ENCODE peak calls at places on chromosomes 6 and 20, in eight cellular contexts. F is IMR-90, D is A549, B is prostate gland, A is HCT116, I is sigmoid colon, S is esophagus muscularis mucosa, L is tibial nerve. M is an unnamed sample.

GRCh38 chr6:144768676-144769599 is 483.8 kb downstream of the UTRN start:
- DNase-seq in S (no peak), B (no peak), I (no peak), D (no peak), F (no peak), L (no peak), A (no peak), M (no peak)

GRCh38 chr6:141467041-141467440 is 665.7 kb upstream of the GJE1 start:
- DNase-seq in B (no peak), A (no peak), L (no peak), I (no peak), D (no peak), S (no peak), F (no peak), M (no peak)

GRCh38 chr6:131951576-131952230 is 531 bp upstream of the CCN2 start:
- DNase-seq in L (no peak), S (no peak), B (no peak), F (no peak), I (no peak), D (no peak), A (no peak), M (no peak)

GRCh38 chr6:109441069-109441816 is 719 bp downstream of the SMPD2 start:
- DNase-seq in D (peak; percentile 15), A (no peak), F (peak; percentile 47), L (no peak), I (peak; percentile 76), B (peak; percentile 41), S (no peak), M (peak; percentile 91)

GRCh38 chr6:3355358-3356055 is 96.8 kb downstream of the PSMG4 start:
- DNase-seq in A (no peak), D (peak; percentile 13), B (no peak), I (peak; percentile 80), F (no peak), L (peak; percentile 46), S (peak; percentile 93), M (no peak)

GRCh38 chr20:12775041-12775440 is 233.7 kb upstream of the SPTLC3 start:
- DNase-seq in F (no peak), S (no peak), A (no peak), L (no peak), D (no peak), I (no peak), B (peak; percentile 46), M (no peak)

GRCh38 chr20:53055668-53056067 is 83.5 kb downstream of the TSHZ2 start:
- DNase-seq in I (no peak), F (no peak), S (peak; percentile 14), B (no peak), L (no peak), A (no peak), D (no peak), M (no peak)

GRCh38 chr6:74953708-74954107 is 252.1 kb downstream of the COL12A1 start:
- DNase-seq in A (no peak), B (no peak), I (no peak), S (no peak), L (no peak), D (no peak), F (no peak), M (no peak)

GRCh38 chr6:23478324-23478723 is 647.7 kb upstream of the NRSN1 start:
- DNase-seq in F (no peak), S (no peak), I (no peak), L (no peak), B (no peak), D (no peak), A (no peak), M (no peak)

GRCh38 chr20:17936306-17936790 is 32.2 kb downstream of the SNX5 start:
- DNase-seq in F (peak; percentile 34), D (no peak), S (no peak), A (no peak), B (no peak), L (no peak), I (no peak), M (no peak)

GRCh38 chr6:11826779-11827178 is 48.2 kb upstream of the ADTRP start:
- DNase-seq in B (no peak), S (no peak), A (no peak), I (no peak), D (no peak), L (no peak), F (no peak), M (no peak)

GRCh38 chr6:11819486-11819885 is 40.9 kb upstream of the ADTRP start:
- DNase-seq in F (no peak), B (no peak), D (no peak), L (no peak), S (no peak), I (no peak), A (no peak), M (no peak)

GRCh38 chr6:11824986-11825385 is 46.4 kb upstream of the ADTRP start:
- DNase-seq in B (no peak), I (no peak), D (no peak), S (no peak), L (no peak), F (peak; percentile 83), A (no peak), M (no peak)

GRCh38 chr6:11828185-11828897 is 49.7 kb upstream of the ADTRP start:
- DNase-seq in A (no peak), I (no peak), S (no peak), B (no peak), F (peak; percentile 11), D (no peak), L (no peak), M (no peak)

DNA sequence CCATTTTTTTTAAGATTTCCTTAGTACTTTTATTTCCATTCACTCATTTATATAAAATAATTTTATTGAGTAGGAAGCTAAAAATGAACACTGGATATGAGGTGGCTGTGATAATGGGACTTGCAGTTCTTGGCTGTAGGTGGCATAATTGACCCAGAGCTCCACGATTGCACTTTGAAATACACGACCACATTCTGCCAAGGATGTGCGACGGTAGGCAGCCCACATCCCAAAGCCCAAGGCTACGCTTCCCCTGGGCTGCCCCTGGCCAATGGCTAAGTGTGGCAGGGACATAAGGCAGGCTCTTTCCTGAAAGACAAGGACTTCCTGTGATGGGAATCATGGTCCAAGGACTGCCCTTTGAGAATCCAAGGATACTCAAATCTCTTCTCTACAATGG is 43.7 kb upstream of the ADTRP start:
- DNase-seq in B (no peak), D (no peak), A (no peak), L (no peak), S (no peak), F (no peak), I (no peak), M (no peak)
- TF ChIP-seq POLR2A in B (no peak), D (no peak), A (no peak), L (no peak), S (no peak), F (no peak), I (no peak), M (no peak)

DNA sequence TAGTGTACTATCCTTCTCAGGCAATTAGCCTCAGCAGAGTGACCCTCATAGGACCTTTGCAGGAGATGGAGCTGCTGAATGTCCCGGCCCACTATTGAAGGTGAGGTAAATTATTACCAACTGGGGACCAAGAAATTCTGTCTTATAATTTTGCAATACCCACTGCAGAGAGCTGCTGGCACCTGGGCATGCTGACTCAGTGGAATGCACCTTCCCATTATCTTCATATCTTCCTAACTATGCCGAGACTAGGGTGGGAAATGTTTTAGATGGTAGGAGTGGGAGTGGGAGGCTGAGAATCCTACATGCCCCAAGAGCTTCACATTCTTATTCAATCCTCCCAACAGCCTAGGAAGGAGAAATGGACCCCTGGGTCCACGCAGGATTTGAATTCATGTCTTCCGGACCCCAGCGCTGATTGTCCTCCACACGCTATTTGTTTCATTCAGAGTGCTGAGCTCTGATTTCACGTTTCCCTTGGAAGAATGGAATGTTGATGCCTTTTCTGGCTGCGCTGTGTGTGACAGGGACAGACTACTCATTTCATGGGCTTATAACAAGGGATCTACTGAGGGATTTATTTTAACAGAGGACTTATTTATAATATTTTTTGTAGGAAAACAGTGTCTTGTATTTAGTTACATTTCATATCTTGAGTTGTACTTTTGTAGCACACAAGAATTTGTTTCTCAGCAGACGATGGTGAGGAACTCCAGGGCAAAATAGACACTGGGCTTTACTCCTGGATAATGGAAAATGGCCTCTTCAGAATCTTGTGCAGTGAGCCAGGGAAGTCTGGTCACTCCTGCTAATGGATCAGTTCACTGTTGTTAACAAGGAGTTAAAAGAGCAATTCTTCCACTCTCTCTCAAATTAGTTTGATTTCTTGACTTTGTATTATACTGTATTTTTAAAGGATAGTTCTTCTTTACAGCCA is 66.4 kb downstream of the FYN start:
- DNase-seq in A (no peak), B (no peak), F (no peak), I (no peak), D (no peak), L (no peak), S (no peak), M (no peak)
- H3K4me1 ChIP-seq in A (peaks cover 6% of the 10 kb centered on the region), B (no peaks in the 10 kb centered on the region), F (peaks cover 27% of the 10 kb centered on the region), I (peaks cover 36% of the 10 kb centered on the region), D (no peaks in the 10 kb centered on the region), L (peaks cover 51% of the 10 kb centered on the region), S (peaks cover 38% of the 10 kb centered on the region), M (peaks cover 34% of the 10 kb centered on the region)

GRCh38 chr6:70693887-70694286 is 26.2 kb downstream of the SMAP1 start:
- DNase-seq in I (no peak), D (no peak), L (no peak), S (no peak), A (no peak), F (no peak), B (no peak), M (no peak)

DNA sequence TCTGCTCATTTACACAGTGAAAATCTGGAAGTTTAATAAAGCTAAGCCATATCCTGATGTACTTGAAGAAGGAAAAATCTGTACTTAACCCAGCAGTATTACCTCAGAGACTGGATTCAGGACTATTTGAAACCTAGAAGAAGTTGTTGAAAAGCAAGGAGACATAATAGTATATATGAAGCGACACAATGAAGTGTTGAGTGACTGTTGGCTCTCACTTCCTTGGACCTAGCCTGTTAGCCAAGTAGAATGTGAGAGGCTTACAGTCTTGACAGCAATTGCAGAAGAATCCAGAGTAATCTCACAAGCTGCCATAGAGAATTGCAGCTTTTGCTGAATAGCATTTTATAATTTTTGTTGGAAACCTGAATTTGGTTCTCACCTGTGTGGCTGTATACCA is 26.7 kb downstream of the SMAP1 start:
- DNase-seq in B (no peak), S (no peak), F (no peak), I (no peak), D (no peak), L (no peak), A (no peak), M (no peak)
- TF ChIP-seq CTCF in B (no peak), S (no peak), F (no peak), I (no peak), D (no peak), L (no peak), A (no peak), M (no peak)

GRCh38 chr6:42782689-42783176 is 881 bp downstream of the BICRAL start:
- DNase-seq in B (peak; percentile 61), D (peak; percentile 69), A (peak; percentile 56), F (peak; percentile 90), S (peak; percentile 93), I (peak; percentile 90), L (peak; percentile 66), M (no peak)

GRCh38 chr6:42783177-42783875 is 1.5 kb downstream of the BICRAL start:
- DNase-seq in F (peak; percentile 59), S (peak; percentile 94), I (peak; percentile 88), A (no peak), L (peak; percentile 65), D (peak; percentile 50), B (peak; percentile 68), M (no peak)

GRCh38 chr6:42783876-42784738 is 2.3 kb downstream of the BICRAL start:
- DNase-seq in F (no peak), A (no peak), D (no peak), L (no peak), I (no peak), B (no peak), S (peak; percentile 93), M (no peak)

GRCh38 chr6:42786525-42786985 is 4.7 kb downstream of the BICRAL start:
- DNase-seq in I (no peak), B (no peak), S (no peak), L (no peak), D (no peak), A (no peak), F (no peak), M (no peak)

GRCh38 chr6:42784739-42785498 is 3.1 kb downstream of the BICRAL start:
- DNase-seq in F (no peak), D (no peak), A (no peak), S (no peak), I (no peak), L (no peak), B (no peak), M (no peak)
- TF ChIP-seq POLR2A in F (no peak), D (no peak), A (no peak), S (no peak), I (no peak), L (no peak), B (no peak), M (no peak)

M was measured in vagina.